ENCODE peak calls at places on chromosomes 4 and X, in seven cellular contexts. One of them, this sample, is unnamed. For H3K36me3, the result is how much of the 10 kb centered on the place peaks cover.

GRCh38 chr4:38759077-38759789 is 23.6 kb downstream of the TLR10 start:
- DNase-seq in MM.1S: peak
- DNase-seq in endodermal cell: peak
- DNase-seq in transverse colon: peak
- DNase-seq in body of pancreas: peak
- DNase-seq in left lung: peak
- DNase-seq in hepatocyte: peak
- DNase-seq in this sample: no peak

GRCh38 chr4:15690020-15690809 is 8.6 kb downstream of the FAM200B start:
- DNase-seq in endodermal cell: peak
- DNase-seq in left lung: no peak
- DNase-seq in body of pancreas: no peak
- DNase-seq in MM.1S: no peak
- DNase-seq in transverse colon: no peak
- DNase-seq in hepatocyte: peak
- DNase-seq in this sample: peak

GRCh38 chr4:168850016-168850415 is 160.0 kb downstream of the CBR4 start:
- DNase-seq in transverse colon: no peak
- DNase-seq in body of pancreas: no peak
- DNase-seq in left lung: no peak
- DNase-seq in hepatocyte: no peak
- DNase-seq in MM.1S: no peak
- DNase-seq in endodermal cell: no peak
- DNase-seq in this sample: no peak

GRCh38 chr4:141328550-141329173 is 108.0 kb downstream of the ZNF330 start:
- DNase-seq in endodermal cell: no peak
- DNase-seq in transverse colon: no peak
- DNase-seq in left lung: no peak
- DNase-seq in body of pancreas: no peak
- DNase-seq in MM.1S: no peak
- DNase-seq in hepatocyte: no peak
- DNase-seq in this sample: no peak

GRCh38 chr4:41177016-41177415 is 37.3 kb downstream of the APBB2 start:
- DNase-seq in left lung: no peak
- DNase-seq in hepatocyte: peak
- DNase-seq in transverse colon: no peak
- DNase-seq in endodermal cell: no peak
- DNase-seq in body of pancreas: no peak
- DNase-seq in MM.1S: no peak
- DNase-seq in this sample: no peak

GRCh38 chrX:16023790-16024734 is 99.3 kb upstream of the GRPR start:
- DNase-seq in body of pancreas: no peak
- DNase-seq in hepatocyte: no peak
- DNase-seq in transverse colon: no peak
- DNase-seq in left lung: no peak
- DNase-seq in MM.1S: no peak
- DNase-seq in endodermal cell: no peak
- DNase-seq in this sample: no peak

GRCh38 chr4:8136529-8136928 is 22.1 kb downstream of the ABLIM2 start:
- DNase-seq in endodermal cell: no peak
- DNase-seq in body of pancreas: no peak
- DNase-seq in transverse colon: no peak
- DNase-seq in left lung: no peak
- DNase-seq in MM.1S: no peak
- DNase-seq in hepatocyte: no peak
- DNase-seq in this sample: no peak

GRCh38 chrX:88613338-88613737 is 133.7 kb upstream of the CPXCR1 start:
- DNase-seq in MM.1S: peak
- DNase-seq in transverse colon: no peak
- DNase-seq in hepatocyte: peak
- DNase-seq in left lung: no peak
- DNase-seq in endodermal cell: peak
- DNase-seq in body of pancreas: no peak
- DNase-seq in this sample: no peak

GRCh38 chrX:82912401-82912800 is 595.7 kb upstream of the POU3F4 start:
- DNase-seq in transverse colon: no peak
- DNase-seq in MM.1S: no peak
- DNase-seq in left lung: no peak
- DNase-seq in body of pancreas: no peak
- DNase-seq in endodermal cell: no peak
- DNase-seq in hepatocyte: no peak
- DNase-seq in this sample: no peak

GRCh38 chrX:132025085-132025484 is 2.0 kb downstream of the STK26 start:
- DNase-seq in left lung: no peak
- DNase-seq in body of pancreas: no peak
- DNase-seq in transverse colon: no peak
- DNase-seq in hepatocyte: no peak
- DNase-seq in MM.1S: no peak
- DNase-seq in endodermal cell: no peak
- DNase-seq in this sample: no peak

GRCh38 chr4:125891597-125892258 is 577.0 kb downstream of the FAT4 start:
- DNase-seq in MM.1S: no peak
- DNase-seq in body of pancreas: no peak
- DNase-seq in left lung: no peak
- DNase-seq in hepatocyte: peak
- DNase-seq in endodermal cell: no peak
- DNase-seq in transverse colon: no peak
- DNase-seq in this sample: peak

GRCh38 chrX:24245201-24245600 is 68.7 kb downstream of the SUPT20HL2 start:
- DNase-seq in hepatocyte: peak
- DNase-seq in body of pancreas: no peak
- DNase-seq in left lung: no peak
- DNase-seq in transverse colon: no peak
- DNase-seq in MM.1S: no peak
- DNase-seq in endodermal cell: peak
- DNase-seq in this sample: peak

DNA sequence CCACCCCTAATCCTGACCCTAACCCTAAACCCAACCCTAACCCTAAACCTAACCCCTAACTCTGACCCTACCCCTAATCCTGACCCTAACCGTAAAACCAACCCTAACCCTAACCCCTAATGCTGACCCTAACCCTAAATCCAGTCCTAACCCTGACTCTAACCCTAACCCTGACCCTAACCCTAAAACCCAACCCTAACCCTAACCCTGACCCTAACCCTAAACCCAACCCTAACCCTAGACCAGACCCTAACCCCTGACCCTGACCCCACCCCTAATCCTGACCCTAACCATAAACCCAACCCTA is 708 bp upstream of the PCGF3 start:
- DNase-seq in MM.1S: no peak
- DNase-seq in transverse colon: no peak
- DNase-seq in hepatocyte: no peak
- DNase-seq in left lung: no peak
- DNase-seq in body of pancreas: no peak
- DNase-seq in endodermal cell: no peak
- DNase-seq in this sample: no peak
- H3K4me3 ChIP-seq in MM.1S: no peak
- H3K4me3 ChIP-seq in transverse colon: peak
- H3K4me3 ChIP-seq in hepatocyte: no peak
- H3K4me3 ChIP-seq in left lung: no peak
- H3K4me3 ChIP-seq in body of pancreas: peak
- H3K4me3 ChIP-seq in endodermal cell: peak
- H3K4me3 ChIP-seq in this sample: no peak

GRCh38 chr4:80221161-80221560 is 23.9 kb downstream of the PRDM8 start:
- DNase-seq in hepatocyte: peak
- DNase-seq in endodermal cell: no peak
- DNase-seq in MM.1S: peak
- DNase-seq in left lung: no peak
- DNase-seq in transverse colon: no peak
- DNase-seq in body of pancreas: no peak
- DNase-seq in this sample: no peak
- TF ChIP-seq CTCF in hepatocyte: peak
- TF ChIP-seq CTCF in endodermal cell: peak
- TF ChIP-seq CTCF in MM.1S: peak
- TF ChIP-seq CTCF in left lung: peak
- TF ChIP-seq CTCF in transverse colon: no peak
- TF ChIP-seq CTCF in body of pancreas: no peak
- TF ChIP-seq CTCF in this sample: peak

DNA sequence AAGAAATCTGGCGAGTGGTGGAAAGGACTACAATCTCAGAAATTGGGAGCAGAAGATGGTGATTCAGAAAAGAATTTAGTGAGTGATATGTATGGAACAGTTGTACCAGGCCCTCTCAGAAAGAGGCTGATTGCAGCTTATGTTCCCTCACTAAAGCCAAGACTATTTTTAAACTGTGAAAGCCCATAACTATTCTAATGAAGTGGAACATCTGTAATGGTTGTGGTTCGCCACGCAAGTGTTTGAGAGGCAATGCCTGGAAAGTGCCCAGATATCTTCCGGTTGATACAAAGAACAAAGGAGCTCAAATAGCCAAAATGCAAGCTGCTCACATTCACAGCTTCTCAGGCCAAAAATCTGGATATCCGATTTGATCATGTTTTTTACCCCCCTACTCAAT is 1250.7 kb downstream of the RAPGEF2 start:
- DNase-seq in transverse colon: no peak
- DNase-seq in endodermal cell: no peak
- DNase-seq in hepatocyte: no peak
- DNase-seq in left lung: no peak
- DNase-seq in body of pancreas: no peak
- DNase-seq in MM.1S: peak
- DNase-seq in this sample: no peak
- H3K36me3 ChIP-seq in transverse colon: under half
- H3K36me3 ChIP-seq in endodermal cell: under half
- H3K36me3 ChIP-seq in hepatocyte: under half
- H3K36me3 ChIP-seq in left lung: under half
- H3K36me3 ChIP-seq in body of pancreas: under half
- H3K36me3 ChIP-seq in MM.1S: under half
- H3K36me3 ChIP-seq in this sample: under half

GRCh38 chrX:107935200-107935599 is 47.0 kb downstream of the TEX13B start:
- DNase-seq in body of pancreas: no peak
- DNase-seq in MM.1S: no peak
- DNase-seq in hepatocyte: no peak
- DNase-seq in transverse colon: no peak
- DNase-seq in endodermal cell: no peak
- DNase-seq in left lung: no peak
- DNase-seq in this sample: no peak
- H3K4me3 ChIP-seq in body of pancreas: no peak
- H3K4me3 ChIP-seq in MM.1S: no peak
- H3K4me3 ChIP-seq in hepatocyte: no peak
- H3K4me3 ChIP-seq in transverse colon: no peak
- H3K4me3 ChIP-seq in endodermal cell: no peak
- H3K4me3 ChIP-seq in left lung: no peak
- H3K4me3 ChIP-seq in this sample: peak

GRCh38 chr4:59388359-59388758 is 1811.8 kb upstream of the ADGRL3 start:
- DNase-seq in endodermal cell: no peak
- DNase-seq in MM.1S: no peak
- DNase-seq in body of pancreas: no peak
- DNase-seq in transverse colon: no peak
- DNase-seq in hepatocyte: no peak
- DNase-seq in left lung: no peak
- DNase-seq in this sample: no peak

GRCh38 chr4:59393780-59394179 is 1806.3 kb upstream of the ADGRL3 start:
- DNase-seq in endodermal cell: no peak
- DNase-seq in hepatocyte: no peak
- DNase-seq in transverse colon: no peak
- DNase-seq in MM.1S: no peak
- DNase-seq in left lung: no peak
- DNase-seq in body of pancreas: no peak
- DNase-seq in this sample: no peak
- TF ChIP-seq CTCF in endodermal cell: no peak
- TF ChIP-seq CTCF in hepatocyte: no peak
- TF ChIP-seq CTCF in transverse colon: no peak
- TF ChIP-seq CTCF in MM.1S: no peak
- TF ChIP-seq CTCF in left lung: no peak
- TF ChIP-seq CTCF in body of pancreas: no peak
- TF ChIP-seq CTCF in this sample: no peak

GRCh38 chr4:106334732-106335131 is 18.4 kb downstream of the AIMP1 start:
- DNase-seq in hepatocyte: no peak
- DNase-seq in MM.1S: no peak
- DNase-seq in left lung: no peak
- DNase-seq in endodermal cell: no peak
- DNase-seq in transverse colon: no peak
- DNase-seq in body of pancreas: no peak
- DNase-seq in this sample: no peak
- H3K36me3 ChIP-seq in hepatocyte: under half
- H3K36me3 ChIP-seq in MM.1S: under half
- H3K36me3 ChIP-seq in left lung: under half
- H3K36me3 ChIP-seq in endodermal cell: half or more
- H3K36me3 ChIP-seq in transverse colon: under half
- H3K36me3 ChIP-seq in body of pancreas: under half
- H3K36me3 ChIP-seq in this sample: under half

This sample was measured in BJ.